ENCODE peak calls at places on chromosomes 7 and 10, in six cellular contexts. W is HCT116, F is GM12878, V is SK-N-SH, G is K562, P is A549. Y is an unnamed sample.

GRCh38 chr7:93817004-93817403 is 73.5 kb downstream of the TFPI2 start:
- DNase-seq in W (no peak), F (no peak), V (no peak), G (no peak), P (no peak), Y (no peak)

GRCh38 chr7:21454906-21455305 is 27.0 kb downstream of the SP4 start:
- DNase-seq in W (no peak), F (no peak), V (no peak), G (no peak), P (no peak), Y (no peak)

GRCh38 chr7:7920481-7920880 is 48.1 kb upstream of the GLCCI1 start:
- DNase-seq in W (no peak), F (peak; percentile 76), V (no peak), G (no peak), P (no peak), Y (no peak)

GRCh38 chr7:121530251-121531174 is 134.4 kb upstream of the FAM3C start:
- DNase-seq in W (peak; percentile 100), F (peak; percentile 99), V (no peak), G (no peak), P (peak; percentile 59), Y (no peak)

GRCh38 chr7:90246184-90246583 is 1.2 kb downstream of the CFAP69 start:
- DNase-seq in W (no peak), F (no peak), V (no peak), G (no peak), P (no peak), Y (no peak)

GRCh38 chr7:1505731-1506550 is 1.8 kb upstream of the INTS1 start:
- DNase-seq in W (no peak), F (no peak), V (no peak), G (no peak), P (peak; percentile 78), Y (peak; percentile 90)

GRCh38 chr10:83166344-83166743 is 973.0 kb upstream of the GHITM start:
- DNase-seq in W (no peak), F (no peak), V (peak; percentile 27), G (no peak), P (peak; percentile 4), Y (no peak)

GRCh38 chr7:46286957-46287356 is 365.9 kb upstream of the IGFBP3 start:
- DNase-seq in W (no peak), F (no peak), V (no peak), G (no peak), P (no peak), Y (no peak)

GRCh38 chr7:98802088-98802780 is 67.6 kb downstream of the TMEM130 start:
- DNase-seq in W (peak; percentile 55), F (peak; percentile 92), V (peak; percentile 91), G (peak; percentile 80), P (peak; percentile 49), Y (peak; percentile 34)

GRCh38 chr7:44994877-44995554 is 5.0 kb upstream of the CCM2 start:
- DNase-seq in W (no peak), F (no peak), V (no peak), G (peak; percentile 84), P (no peak), Y (no peak)

GRCh38 chr7:27895553-27895952 is 155.6 kb downstream of the TAX1BP1 start:
- DNase-seq in W (no peak), F (no peak), V (no peak), G (no peak), P (no peak), Y (peak; percentile 1)

GRCh38 chr10:95391570-95392249 is 100.9 kb upstream of the PDLIM1 start:
- DNase-seq in W (no peak), F (no peak), V (no peak), G (peak; percentile 20), P (peak; percentile 23), Y (no peak)

GRCh38 chr7:50854247-50854646 is 71.6 kb upstream of the GRB10 start:
- DNase-seq in W (no peak), F (no peak), V (no peak), G (no peak), P (no peak), Y (no peak)

GRCh38 chr7:23438171-23438570 is 32.1 kb downstream of the IGF2BP3 start:
- DNase-seq in W (no peak), F (no peak), V (no peak), G (no peak), P (no peak), Y (no peak)

GRCh38 chr10:123637326-123637880 is 28.8 kb upstream of the GPR26 start:
- DNase-seq in W (peak; percentile 24), F (no peak), V (no peak), G (no peak), P (no peak), Y (peak; percentile 6)

GRCh38 chr7:55410641-55411239 is 45.6 kb downstream of the LANCL2 start:
- DNase-seq in W (no peak), F (no peak), V (no peak), G (no peak), P (no peak), Y (no peak)

GRCh38 chr10:118914626-118915025 is 114.9 kb upstream of the NANOS1 start:
- DNase-seq in W (no peak), F (no peak), V (peak; percentile 46), G (no peak), P (no peak), Y (no peak)

GRCh38 chr7:105587899-105588690 is 6.8 kb upstream of the EFCAB10 start:
- DNase-seq in W (no peak), F (no peak), V (peak; percentile 74), G (peak; percentile 42), P (no peak), Y (no peak)

GRCh38 chr7:7565746-7566650 is 686 bp upstream of the MIOS start:
- DNase-seq in W (peak; percentile 33), F (no peak), V (peak; percentile 47), G (no peak), P (no peak), Y (no peak)

GRCh38 chr10:26407406-26407969 is 30.7 kb upstream of the APBB1IP start:
- DNase-seq in W (no peak), F (no peak), V (no peak), G (no peak), P (peak; percentile 94), Y (peak; percentile 7)

GRCh38 chr7:75652788-75653187 is 86.0 kb downstream of the HIP1 start:
- DNase-seq in W (no peak), F (no peak), V (no peak), G (no peak), P (no peak), Y (no peak)

GRCh38 chr7:44222776-44223261 is 22.0 kb downstream of the YKT6 start:
- DNase-seq in W (no peak), F (no peak), V (no peak), G (no peak), P (no peak), Y (no peak)

GRCh38 chr10:3748484-3748883 is 36.5 kb downstream of the KLF6 start:
- DNase-seq in W (no peak), F (no peak), V (no peak), G (no peak), P (no peak), Y (no peak)

GRCh38 chr10:121076760-121077159 is 225.6 kb downstream of the WDR11 start:
- DNase-seq in W (no peak), F (no peak), V (no peak), G (no peak), P (no peak), Y (no peak)

GRCh38 chr7:92296898-92297435 is 51.2 kb downstream of the ANKIB1 start:
- DNase-seq in W (no peak), F (no peak), V (no peak), G (no peak), P (no peak), Y (no peak)

GRCh38 chr7:92297736-92298135 is 52.0 kb downstream of the ANKIB1 start:
- DNase-seq in W (no peak), F (no peak), V (no peak), G (no peak), P (no peak), Y (no peak)

GRCh38 chr7:92295391-92295790 is 49.6 kb downstream of the ANKIB1 start:
- DNase-seq in W (no peak), F (no peak), V (no peak), G (no peak), P (no peak), Y (no peak)

GRCh38 chr7:92293887-92294616 is 48.3 kb downstream of the ANKIB1 start:
- DNase-seq in W (no peak), F (no peak), V (no peak), G (no peak), P (no peak), Y (no peak)

GRCh38 chr7:92296235-92296634 is 50.5 kb downstream of the ANKIB1 start:
- DNase-seq in W (no peak), F (no peak), V (no peak), G (no peak), P (no peak), Y (no peak)
- H3K27ac ChIP-seq in W (no peak overlapping the region), F (no peak overlapping the region), V (no peak overlapping the region), G (no peak overlapping the region), P (no peak overlapping the region), Y (no peak overlapping the region)

DNA sequence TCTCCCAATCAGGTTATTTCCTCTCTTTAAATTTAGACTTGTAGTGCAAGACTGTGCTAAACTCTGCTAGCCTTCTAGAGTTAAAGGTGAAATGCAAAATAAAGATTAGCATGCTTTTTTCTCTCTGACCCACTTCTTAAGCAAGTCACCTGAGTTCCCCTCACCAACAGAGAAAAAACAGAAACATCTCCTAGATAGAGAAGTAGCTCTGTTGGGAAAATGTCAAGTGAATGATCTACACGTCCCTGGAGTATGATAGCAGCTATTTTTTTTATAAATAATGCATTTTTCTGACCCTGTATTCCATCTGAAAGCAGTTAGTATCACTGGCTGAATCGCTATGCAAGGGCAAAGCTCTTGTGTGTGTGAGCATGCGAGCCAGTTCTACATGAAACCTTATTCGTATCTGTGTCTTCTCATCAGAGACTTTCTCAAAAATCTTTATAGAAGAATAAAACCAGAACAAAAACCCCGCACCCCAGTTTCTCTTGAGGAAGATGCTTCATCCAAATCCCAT is 8.2 kb downstream of the ANKMY2 start:
- DNase-seq in W (no peak), F (no peak), V (no peak), G (no peak), P (no peak), Y (no peak)
- TF ChIP-seq REST in W (no peak), F (no peak), V (no peak), G (no peak), P (no peak), Y (no peak)

DNA sequence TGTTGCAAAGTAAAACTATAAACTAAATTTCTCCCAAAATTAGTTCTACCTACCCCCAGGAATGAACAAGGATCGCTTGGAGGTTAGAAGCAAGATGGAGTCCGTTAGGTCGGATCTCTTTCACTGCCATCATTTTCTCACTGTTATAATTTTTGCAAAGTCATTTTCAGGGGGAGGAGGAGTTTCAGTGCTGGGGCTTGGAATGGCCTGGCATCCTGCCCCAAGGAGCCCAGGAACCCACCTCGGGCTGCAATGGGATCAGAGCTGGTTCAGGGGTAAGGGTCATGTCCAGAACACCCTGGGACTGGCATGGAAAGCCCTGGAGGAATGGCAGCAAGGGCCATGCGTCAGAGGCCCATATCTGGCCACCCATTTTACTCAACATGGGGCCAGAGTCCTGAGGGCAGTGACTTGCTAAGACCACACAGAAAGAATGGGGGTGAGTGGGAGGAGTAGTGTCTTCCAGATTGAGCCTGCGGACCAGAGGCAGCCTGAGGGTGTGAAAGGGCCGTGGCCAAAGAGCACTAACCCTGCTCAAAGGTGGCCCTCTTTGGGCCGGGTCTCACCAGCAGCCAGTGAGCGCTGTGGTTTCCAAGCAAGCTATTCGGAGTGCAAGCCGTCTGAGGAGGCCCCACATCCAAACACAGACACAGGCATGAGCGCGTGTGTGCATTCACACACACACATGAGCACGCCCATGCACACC is 31.8 kb downstream of the GPRIN2 start:
- DNase-seq in W (peak; percentile 21), F (no peak), V (peak; percentile 46), G (peak; percentile 70), P (peak; percentile 100), Y (no peak)
- H3K27ac ChIP-seq in W (peak overlapping the region; percentile 65), F (no peak overlapping the region), V (peak overlapping the region; percentile 55), G (peak overlapping the region; percentile 42), P (peak overlapping the region; percentile 92), Y (no peak overlapping the region)

GRCh38 chr7:142303650-142304049 is 45.8 kb upstream of the PRSS58 start:
- DNase-seq in W (peak; percentile 18), F (no peak), V (peak; percentile 23), G (no peak), P (peak; percentile 33), Y (peak; percentile 31)
- TF ChIP-seq REST in W (no peak), F (no peak), V (no peak), G (no peak), P (no peak), Y (no peak)